ENCODE peak calls at places on chromosomes 2 and 18, in nine cellular contexts. One of them, this sample, is unnamed.

GRCh38 chr2:239399404-239399999 is 1.3 kb downstream of the HDAC4 start:
- DNase-seq in skeletal muscle cell: no peak
- DNase-seq in activated CD4-positive, alpha-beta memory T cell treated with anti-CD3 and anti-CD28 coated beads for 36 hours: peak
- DNase-seq in progenitor cell of endocrine pancreas: no peak
- DNase-seq in GM13976: no peak
- DNase-seq in activated CD4-positive, CD25-positive, alpha-beta regulatory T cell: no peak
- DNase-seq in HS-5: peak
- DNase-seq in stimulated activated CD8-positive, alpha-beta memory T cell treated with anti-CD3 and anti-CD28 coated beads, Interleukin-7, amount 100 ng/mL, for 48 hours: no peak
- DNase-seq in left ventricle myocardium superior: peak
- DNase-seq in this sample: no peak

GRCh38 chr2:105824446-105824845 is 79.7 kb downstream of the NCK2 start:
- DNase-seq in skeletal muscle cell: no peak
- DNase-seq in activated CD4-positive, alpha-beta memory T cell treated with anti-CD3 and anti-CD28 coated beads for 36 hours: no peak
- DNase-seq in progenitor cell of endocrine pancreas: no peak
- DNase-seq in GM13976: no peak
- DNase-seq in activated CD4-positive, CD25-positive, alpha-beta regulatory T cell: no peak
- DNase-seq in HS-5: no peak
- DNase-seq in stimulated activated CD8-positive, alpha-beta memory T cell treated with anti-CD3 and anti-CD28 coated beads, Interleukin-7, amount 100 ng/mL, for 48 hours: no peak
- DNase-seq in left ventricle myocardium superior: peak
- DNase-seq in this sample: no peak

GRCh38 chr2:19866741-19867140 is 35.0 kb downstream of the TTC32 start:
- DNase-seq in skeletal muscle cell: no peak
- DNase-seq in activated CD4-positive, alpha-beta memory T cell treated with anti-CD3 and anti-CD28 coated beads for 36 hours: no peak
- DNase-seq in progenitor cell of endocrine pancreas: no peak
- DNase-seq in GM13976: no peak
- DNase-seq in activated CD4-positive, CD25-positive, alpha-beta regulatory T cell: no peak
- DNase-seq in HS-5: no peak
- DNase-seq in stimulated activated CD8-positive, alpha-beta memory T cell treated with anti-CD3 and anti-CD28 coated beads, Interleukin-7, amount 100 ng/mL, for 48 hours: no peak
- DNase-seq in left ventricle myocardium superior: no peak
- DNase-seq in this sample: no peak

GRCh38 chr2:207257291-207258190 is 91.8 kb upstream of the KLF7 start:
- DNase-seq in skeletal muscle cell: no peak
- DNase-seq in activated CD4-positive, alpha-beta memory T cell treated with anti-CD3 and anti-CD28 coated beads for 36 hours: no peak
- DNase-seq in progenitor cell of endocrine pancreas: no peak
- DNase-seq in GM13976: no peak
- DNase-seq in activated CD4-positive, CD25-positive, alpha-beta regulatory T cell: no peak
- DNase-seq in HS-5: no peak
- DNase-seq in stimulated activated CD8-positive, alpha-beta memory T cell treated with anti-CD3 and anti-CD28 coated beads, Interleukin-7, amount 100 ng/mL, for 48 hours: no peak
- DNase-seq in left ventricle myocardium superior: no peak
- DNase-seq in this sample: no peak

GRCh38 chr2:19028617-19029016 is 329.8 kb downstream of the OSR1 start:
- DNase-seq in skeletal muscle cell: no peak
- DNase-seq in activated CD4-positive, alpha-beta memory T cell treated with anti-CD3 and anti-CD28 coated beads for 36 hours: no peak
- DNase-seq in progenitor cell of endocrine pancreas: no peak
- DNase-seq in GM13976: no peak
- DNase-seq in activated CD4-positive, CD25-positive, alpha-beta regulatory T cell: no peak
- DNase-seq in HS-5: no peak
- DNase-seq in stimulated activated CD8-positive, alpha-beta memory T cell treated with anti-CD3 and anti-CD28 coated beads, Interleukin-7, amount 100 ng/mL, for 48 hours: no peak
- DNase-seq in left ventricle myocardium superior: no peak
- DNase-seq in this sample: no peak

GRCh38 chr2:160568861-160569260 is 75.3 kb upstream of the RBMS1 start:
- DNase-seq in skeletal muscle cell: no peak
- DNase-seq in activated CD4-positive, alpha-beta memory T cell treated with anti-CD3 and anti-CD28 coated beads for 36 hours: no peak
- DNase-seq in progenitor cell of endocrine pancreas: no peak
- DNase-seq in GM13976: no peak
- DNase-seq in activated CD4-positive, CD25-positive, alpha-beta regulatory T cell: no peak
- DNase-seq in HS-5: no peak
- DNase-seq in stimulated activated CD8-positive, alpha-beta memory T cell treated with anti-CD3 and anti-CD28 coated beads, Interleukin-7, amount 100 ng/mL, for 48 hours: no peak
- DNase-seq in left ventricle myocardium superior: no peak
- DNase-seq in this sample: no peak

GRCh38 chr2:106745468-106745867 is 140.5 kb downstream of the ST6GAL2 start:
- DNase-seq in skeletal muscle cell: no peak
- DNase-seq in activated CD4-positive, alpha-beta memory T cell treated with anti-CD3 and anti-CD28 coated beads for 36 hours: no peak
- DNase-seq in progenitor cell of endocrine pancreas: no peak
- DNase-seq in GM13976: no peak
- DNase-seq in activated CD4-positive, CD25-positive, alpha-beta regulatory T cell: no peak
- DNase-seq in HS-5: no peak
- DNase-seq in stimulated activated CD8-positive, alpha-beta memory T cell treated with anti-CD3 and anti-CD28 coated beads, Interleukin-7, amount 100 ng/mL, for 48 hours: no peak
- DNase-seq in left ventricle myocardium superior: peak
- DNase-seq in this sample: peak

GRCh38 chr2:137357641-137358040 is 592.3 kb downstream of the THSD7B start:
- DNase-seq in skeletal muscle cell: no peak
- DNase-seq in activated CD4-positive, alpha-beta memory T cell treated with anti-CD3 and anti-CD28 coated beads for 36 hours: no peak
- DNase-seq in progenitor cell of endocrine pancreas: no peak
- DNase-seq in GM13976: no peak
- DNase-seq in activated CD4-positive, CD25-positive, alpha-beta regulatory T cell: no peak
- DNase-seq in HS-5: no peak
- DNase-seq in stimulated activated CD8-positive, alpha-beta memory T cell treated with anti-CD3 and anti-CD28 coated beads, Interleukin-7, amount 100 ng/mL, for 48 hours: no peak
- DNase-seq in left ventricle myocardium superior: no peak
- DNase-seq in this sample: no peak

GRCh38 chr2:36670881-36671595 is 25.5 kb upstream of the VIT start:
- DNase-seq in skeletal muscle cell: peak
- DNase-seq in activated CD4-positive, alpha-beta memory T cell treated with anti-CD3 and anti-CD28 coated beads for 36 hours: no peak
- DNase-seq in progenitor cell of endocrine pancreas: no peak
- DNase-seq in GM13976: no peak
- DNase-seq in activated CD4-positive, CD25-positive, alpha-beta regulatory T cell: no peak
- DNase-seq in HS-5: no peak
- DNase-seq in stimulated activated CD8-positive, alpha-beta memory T cell treated with anti-CD3 and anti-CD28 coated beads, Interleukin-7, amount 100 ng/mL, for 48 hours: no peak
- DNase-seq in left ventricle myocardium superior: no peak
- DNase-seq in this sample: no peak

GRCh38 chr18:58196881-58197872 is 153.2 kb downstream of the NEDD4L start:
- DNase-seq in skeletal muscle cell: no peak
- DNase-seq in activated CD4-positive, alpha-beta memory T cell treated with anti-CD3 and anti-CD28 coated beads for 36 hours: no peak
- DNase-seq in progenitor cell of endocrine pancreas: no peak
- DNase-seq in GM13976: no peak
- DNase-seq in activated CD4-positive, CD25-positive, alpha-beta regulatory T cell: no peak
- DNase-seq in HS-5: no peak
- DNase-seq in stimulated activated CD8-positive, alpha-beta memory T cell treated with anti-CD3 and anti-CD28 coated beads, Interleukin-7, amount 100 ng/mL, for 48 hours: no peak
- DNase-seq in left ventricle myocardium superior: no peak
- DNase-seq in this sample: no peak

GRCh38 chr2:95056461-95057459 is 31.3 kb downstream of the MAL start:
- DNase-seq in skeletal muscle cell: no peak
- DNase-seq in activated CD4-positive, alpha-beta memory T cell treated with anti-CD3 and anti-CD28 coated beads for 36 hours: peak
- DNase-seq in progenitor cell of endocrine pancreas: no peak
- DNase-seq in GM13976: no peak
- DNase-seq in activated CD4-positive, CD25-positive, alpha-beta regulatory T cell: no peak
- DNase-seq in HS-5: no peak
- DNase-seq in stimulated activated CD8-positive, alpha-beta memory T cell treated with anti-CD3 and anti-CD28 coated beads, Interleukin-7, amount 100 ng/mL, for 48 hours: no peak
- DNase-seq in left ventricle myocardium superior: no peak
- DNase-seq in this sample: no peak

GRCh38 chr2:197113221-197113831 is 186.8 kb upstream of the PGAP1 start:
- DNase-seq in skeletal muscle cell: no peak
- DNase-seq in activated CD4-positive, alpha-beta memory T cell treated with anti-CD3 and anti-CD28 coated beads for 36 hours: no peak
- DNase-seq in progenitor cell of endocrine pancreas: no peak
- DNase-seq in GM13976: peak
- DNase-seq in activated CD4-positive, CD25-positive, alpha-beta regulatory T cell: no peak
- DNase-seq in HS-5: no peak
- DNase-seq in stimulated activated CD8-positive, alpha-beta memory T cell treated with anti-CD3 and anti-CD28 coated beads, Interleukin-7, amount 100 ng/mL, for 48 hours: no peak
- DNase-seq in left ventricle myocardium superior: no peak
- DNase-seq in this sample: peak

GRCh38 chr2:118371500-118371899 is 283.2 kb downstream of the INSIG2 start:
- DNase-seq in skeletal muscle cell: no peak
- DNase-seq in activated CD4-positive, alpha-beta memory T cell treated with anti-CD3 and anti-CD28 coated beads for 36 hours: peak
- DNase-seq in progenitor cell of endocrine pancreas: peak
- DNase-seq in GM13976: peak
- DNase-seq in activated CD4-positive, CD25-positive, alpha-beta regulatory T cell: no peak
- DNase-seq in HS-5: peak
- DNase-seq in stimulated activated CD8-positive, alpha-beta memory T cell treated with anti-CD3 and anti-CD28 coated beads, Interleukin-7, amount 100 ng/mL, for 48 hours: no peak
- DNase-seq in left ventricle myocardium superior: no peak
- DNase-seq in this sample: no peak

GRCh38 chr18:56204052-56204451 is 434.3 kb downstream of the TXNL1 start:
- DNase-seq in skeletal muscle cell: no peak
- DNase-seq in activated CD4-positive, alpha-beta memory T cell treated with anti-CD3 and anti-CD28 coated beads for 36 hours: no peak
- DNase-seq in progenitor cell of endocrine pancreas: no peak
- DNase-seq in GM13976: no peak
- DNase-seq in activated CD4-positive, CD25-positive, alpha-beta regulatory T cell: no peak
- DNase-seq in HS-5: no peak
- DNase-seq in stimulated activated CD8-positive, alpha-beta memory T cell treated with anti-CD3 and anti-CD28 coated beads, Interleukin-7, amount 100 ng/mL, for 48 hours: no peak
- DNase-seq in left ventricle myocardium superior: no peak
- DNase-seq in this sample: no peak

GRCh38 chr18:62525611-62526010 is 2.8 kb downstream of the ZCCHC2 start:
- DNase-seq in skeletal muscle cell: no peak
- DNase-seq in activated CD4-positive, alpha-beta memory T cell treated with anti-CD3 and anti-CD28 coated beads for 36 hours: no peak
- DNase-seq in progenitor cell of endocrine pancreas: no peak
- DNase-seq in GM13976: no peak
- DNase-seq in activated CD4-positive, CD25-positive, alpha-beta regulatory T cell: no peak
- DNase-seq in HS-5: no peak
- DNase-seq in stimulated activated CD8-positive, alpha-beta memory T cell treated with anti-CD3 and anti-CD28 coated beads, Interleukin-7, amount 100 ng/mL, for 48 hours: no peak
- DNase-seq in left ventricle myocardium superior: no peak
- DNase-seq in this sample: no peak

GRCh38 chr2:150063950-150064549 is 423.4 kb downstream of the RND3 start:
- DNase-seq in skeletal muscle cell: no peak
- DNase-seq in activated CD4-positive, alpha-beta memory T cell treated with anti-CD3 and anti-CD28 coated beads for 36 hours: no peak
- DNase-seq in progenitor cell of endocrine pancreas: no peak
- DNase-seq in GM13976: no peak
- DNase-seq in activated CD4-positive, CD25-positive, alpha-beta regulatory T cell: no peak
- DNase-seq in HS-5: no peak
- DNase-seq in stimulated activated CD8-positive, alpha-beta memory T cell treated with anti-CD3 and anti-CD28 coated beads, Interleukin-7, amount 100 ng/mL, for 48 hours: no peak
- DNase-seq in left ventricle myocardium superior: no peak
- DNase-seq in this sample: no peak

GRCh38 chr2:55530539-55531081 is 11.1 kb downstream of the CFAP36 start:
- DNase-seq in skeletal muscle cell: no peak
- DNase-seq in activated CD4-positive, alpha-beta memory T cell treated with anti-CD3 and anti-CD28 coated beads for 36 hours: peak
- DNase-seq in progenitor cell of endocrine pancreas: no peak
- DNase-seq in GM13976: no peak
- DNase-seq in activated CD4-positive, CD25-positive, alpha-beta regulatory T cell: no peak
- DNase-seq in HS-5: no peak
- DNase-seq in stimulated activated CD8-positive, alpha-beta memory T cell treated with anti-CD3 and anti-CD28 coated beads, Interleukin-7, amount 100 ng/mL, for 48 hours: no peak
- DNase-seq in left ventricle myocardium superior: no peak
- DNase-seq in this sample: no peak

This sample was measured in NCI-H2171.